ENCODE peak calls at places on chromosomes 12 and 14, in six cellular contexts. O is Caco-2; R is choroid plexus epithelial cell; A is activated CD8-positive, alpha-beta memory T cell treated with anti-CD3 and anti-CD28 coated beads, Interleukin-2, amount 50 U/mL, for 4 hours; N is prostate gland; L is HEK293T. V is an unnamed sample.

GRCh38 chr12:46442239-46442638 is 69.7 kb upstream of the SLC38A2 start:
- DNase-seq in O (no peak), R (peak), A (no peak), N (no peak), L (no peak), V (peak)

GRCh38 chr14:36069535-36069900 is 107.0 kb downstream of the PTCSC3 start:
- DNase-seq in O (peak), R (peak), A (no peak), N (peak), L (peak), V (peak)

GRCh38 chr12:11656550-11656949 is 7.1 kb downstream of the ETV6 start:
- DNase-seq in O (no peak), R (no peak), A (no peak), N (no peak), L (no peak), V (no peak)

GRCh38 chr12:27551172-27551840 is 27.3 kb downstream of the PPFIBP1 start:
- DNase-seq in O (no peak), R (no peak), A (no peak), N (no peak), L (no peak), V (no peak)

GRCh38 chr14:50012644-50013043 is 103.7 kb downstream of the VCPKMT start:
- DNase-seq in O (no peak), R (peak), A (no peak), N (no peak), L (no peak), V (no peak)

GRCh38 chr14:75282166-75282547 is 3.5 kb downstream of the FOS start:
- DNase-seq in O (no peak), R (peak), A (no peak), N (no peak), L (no peak), V (peak)

GRCh38 chr14:69344171-69344570 is 53.9 kb downstream of the ERH start:
- DNase-seq in O (no peak), R (no peak), A (no peak), N (no peak), L (no peak), V (no peak)

GRCh38 chr12:120278137-120279069 is 12.9 kb upstream of the PXN start:
- DNase-seq in O (no peak), R (no peak), A (no peak), N (no peak), L (no peak), V (no peak)

GRCh38 chr12:67056329-67056728 is 212.8 kb upstream of the CAND1 start:
- DNase-seq in O (no peak), R (no peak), A (no peak), N (no peak), L (no peak), V (peak)

GRCh38 chr12:59736786-59737185 is 141.0 kb downstream of the SLC16A7 start:
- DNase-seq in O (no peak), R (peak), A (no peak), N (no peak), L (no peak), V (peak)

GRCh38 chr12:105671720-105672119 is 341.2 kb downstream of the C12orf75 start:
- DNase-seq in O (no peak), R (no peak), A (no peak), N (no peak), L (no peak), V (no peak)

GRCh38 chr14:64324461-64325255 is 30.5 kb upstream of the ESR2 start:
- DNase-seq in O (no peak), R (peak), A (no peak), N (no peak), L (no peak), V (peak)

GRCh38 chr14:34874386-34875030 is 652 bp downstream of the BAZ1A start:
- DNase-seq in O (peak), R (peak), A (peak), N (peak), L (peak), V (peak)

GRCh38 chr12:3362751-3363150 is 128.3 kb upstream of the PRMT8 start:
- DNase-seq in O (no peak), R (no peak), A (no peak), N (no peak), L (no peak), V (no peak)

GRCh38 chr12:58299371-58299770 is 358.0 kb downstream of the ATP23 start:
- DNase-seq in O (no peak), R (no peak), A (no peak), N (no peak), L (no peak), V (no peak)

GRCh38 chr12:81759215-81759991 is at the start of gene PPFIA2:
- DNase-seq in O (no peak), R (peak), A (no peak), N (no peak), L (peak), V (peak)

GRCh38 chr12:122244565-122245371 is 18.9 kb upstream of the DIABLO start:
- DNase-seq in O (no peak), R (no peak), A (no peak), N (no peak), L (no peak), V (no peak)

GRCh38 chr14:31154956-31155355 is 52.6 kb downstream of the HECTD1 start:
- DNase-seq in O (no peak), R (peak), A (no peak), N (no peak), L (no peak), V (no peak)

GRCh38 chr14:102900631-102901571 is 21.6 kb upstream of the AMN start:
- DNase-seq in O (no peak), R (no peak), A (no peak), N (no peak), L (no peak), V (no peak)

V was measured in astrocyte of the hippocampus.